ENCODE peak calls at places on chromosome 15, in eight cellular contexts. One of them, this sample, is unnamed.

GRCh38 chr15:32979710-32980109 is 214.8 kb downstream of the FMN1 start:
- DNase-seq in RPMI7951: peak
- DNase-seq in fibroblast of lung: peak
- DNase-seq in natural killer cell: no peak
- DNase-seq in KBM-7: no peak
- DNase-seq in SHP77 treated with DMSO at 0.1 percent for 48 hours: no peak
- DNase-seq in lung microvascular endothelial cell: peak
- DNase-seq in GM18507: no peak
- DNase-seq in this sample: no peak

GRCh38 chr15:34609658-34610057 is 26.2 kb upstream of the GOLGA8B start:
- DNase-seq in RPMI7951: no peak
- DNase-seq in fibroblast of lung: no peak
- DNase-seq in natural killer cell: no peak
- DNase-seq in KBM-7: peak
- DNase-seq in SHP77 treated with DMSO at 0.1 percent for 48 hours: no peak
- DNase-seq in lung microvascular endothelial cell: peak
- DNase-seq in GM18507: no peak
- DNase-seq in this sample: no peak

GRCh38 chr15:58442122-58442521 is 10.3 kb downstream of the LIPC start:
- DNase-seq in RPMI7951: peak
- DNase-seq in fibroblast of lung: no peak
- DNase-seq in natural killer cell: no peak
- DNase-seq in KBM-7: no peak
- DNase-seq in SHP77 treated with DMSO at 0.1 percent for 48 hours: no peak
- DNase-seq in lung microvascular endothelial cell: no peak
- DNase-seq in GM18507: no peak
- DNase-seq in this sample: no peak

GRCh38 chr15:89876736-89877135 is 17.1 kb downstream of the AP3S2 start:
- DNase-seq in RPMI7951: no peak
- DNase-seq in fibroblast of lung: no peak
- DNase-seq in natural killer cell: no peak
- DNase-seq in KBM-7: no peak
- DNase-seq in SHP77 treated with DMSO at 0.1 percent for 48 hours: no peak
- DNase-seq in lung microvascular endothelial cell: no peak
- DNase-seq in GM18507: no peak
- DNase-seq in this sample: no peak

GRCh38 chr15:85333132-85333831 is 47.1 kb upstream of the AKAP13 start:
- DNase-seq in RPMI7951: peak
- DNase-seq in fibroblast of lung: peak
- DNase-seq in natural killer cell: no peak
- DNase-seq in KBM-7: no peak
- DNase-seq in SHP77 treated with DMSO at 0.1 percent for 48 hours: no peak
- DNase-seq in lung microvascular endothelial cell: no peak
- DNase-seq in GM18507: no peak
- DNase-seq in this sample: no peak

GRCh38 chr15:101137312-101137940 is 114.4 kb downstream of the CHSY1 start:
- DNase-seq in RPMI7951: no peak
- DNase-seq in fibroblast of lung: no peak
- DNase-seq in natural killer cell: no peak
- DNase-seq in KBM-7: peak
- DNase-seq in SHP77 treated with DMSO at 0.1 percent for 48 hours: no peak
- DNase-seq in lung microvascular endothelial cell: no peak
- DNase-seq in GM18507: no peak
- DNase-seq in this sample: no peak

GRCh38 chr15:56734013-56734625 is 810 bp upstream of the ZNF280D start:
- DNase-seq in RPMI7951: peak
- DNase-seq in fibroblast of lung: no peak
- DNase-seq in natural killer cell: no peak
- DNase-seq in KBM-7: no peak
- DNase-seq in SHP77 treated with DMSO at 0.1 percent for 48 hours: no peak
- DNase-seq in lung microvascular endothelial cell: no peak
- DNase-seq in GM18507: no peak
- DNase-seq in this sample: no peak

GRCh38 chr15:54808321-54808720 is 388.4 kb downstream of the RSL24D1 start:
- DNase-seq in RPMI7951: no peak
- DNase-seq in fibroblast of lung: no peak
- DNase-seq in natural killer cell: no peak
- DNase-seq in KBM-7: no peak
- DNase-seq in SHP77 treated with DMSO at 0.1 percent for 48 hours: no peak
- DNase-seq in lung microvascular endothelial cell: no peak
- DNase-seq in GM18507: no peak
- DNase-seq in this sample: no peak

GRCh38 chr15:44033894-44034293 is 161.2 kb downstream of the FRMD5 start:
- DNase-seq in RPMI7951: peak
- DNase-seq in fibroblast of lung: peak
- DNase-seq in natural killer cell: no peak
- DNase-seq in KBM-7: no peak
- DNase-seq in SHP77 treated with DMSO at 0.1 percent for 48 hours: no peak
- DNase-seq in lung microvascular endothelial cell: peak
- DNase-seq in GM18507: no peak
- DNase-seq in this sample: no peak

GRCh38 chr15:100057281-100057680 is 284.5 kb downstream of the ADAMTS17 start:
- DNase-seq in RPMI7951: no peak
- DNase-seq in fibroblast of lung: no peak
- DNase-seq in natural killer cell: no peak
- DNase-seq in KBM-7: no peak
- DNase-seq in SHP77 treated with DMSO at 0.1 percent for 48 hours: no peak
- DNase-seq in lung microvascular endothelial cell: no peak
- DNase-seq in GM18507: no peak
- DNase-seq in this sample: no peak

GRCh38 chr15:39367591-39367990 is 213.3 kb upstream of the THBS1 start:
- DNase-seq in RPMI7951: no peak
- DNase-seq in fibroblast of lung: peak
- DNase-seq in natural killer cell: no peak
- DNase-seq in KBM-7: no peak
- DNase-seq in SHP77 treated with DMSO at 0.1 percent for 48 hours: no peak
- DNase-seq in lung microvascular endothelial cell: no peak
- DNase-seq in GM18507: no peak
- DNase-seq in this sample: no peak

GRCh38 chr15:83694030-83694429 is 40.1 kb downstream of the ADAMTSL3 start:
- DNase-seq in RPMI7951: peak
- DNase-seq in fibroblast of lung: peak
- DNase-seq in natural killer cell: no peak
- DNase-seq in KBM-7: no peak
- DNase-seq in SHP77 treated with DMSO at 0.1 percent for 48 hours: no peak
- DNase-seq in lung microvascular endothelial cell: no peak
- DNase-seq in GM18507: no peak
- DNase-seq in this sample: no peak

GRCh38 chr15:66128116-66128715 is 125.3 kb downstream of the MEGF11 start:
- DNase-seq in RPMI7951: no peak
- DNase-seq in fibroblast of lung: no peak
- DNase-seq in natural killer cell: no peak
- DNase-seq in KBM-7: no peak
- DNase-seq in SHP77 treated with DMSO at 0.1 percent for 48 hours: no peak
- DNase-seq in lung microvascular endothelial cell: no peak
- DNase-seq in GM18507: no peak
- DNase-seq in this sample: no peak

GRCh38 chr15:94546838-94547237 is 315.5 kb downstream of the MCTP2 start:
- DNase-seq in RPMI7951: no peak
- DNase-seq in fibroblast of lung: no peak
- DNase-seq in natural killer cell: no peak
- DNase-seq in KBM-7: no peak
- DNase-seq in SHP77 treated with DMSO at 0.1 percent for 48 hours: no peak
- DNase-seq in lung microvascular endothelial cell: no peak
- DNase-seq in GM18507: no peak
- DNase-seq in this sample: no peak

GRCh38 chr15:55915221-55915620 is 78.2 kb downstream of the NEDD4 start:
- DNase-seq in RPMI7951: no peak
- DNase-seq in fibroblast of lung: peak
- DNase-seq in natural killer cell: no peak
- DNase-seq in KBM-7: no peak
- DNase-seq in SHP77 treated with DMSO at 0.1 percent for 48 hours: no peak
- DNase-seq in lung microvascular endothelial cell: peak
- DNase-seq in GM18507: no peak
- DNase-seq in this sample: no peak

GRCh38 chr15:101017935-101018849 is 99.0 kb downstream of the LRRK1 start:
- DNase-seq in RPMI7951: no peak
- DNase-seq in fibroblast of lung: no peak
- DNase-seq in natural killer cell: no peak
- DNase-seq in KBM-7: peak
- DNase-seq in SHP77 treated with DMSO at 0.1 percent for 48 hours: no peak
- DNase-seq in lung microvascular endothelial cell: peak
- DNase-seq in GM18507: no peak
- DNase-seq in this sample: no peak

GRCh38 chr15:70509282-70510272 is 253.8 kb downstream of the UACA start:
- DNase-seq in RPMI7951: no peak
- DNase-seq in fibroblast of lung: no peak
- DNase-seq in natural killer cell: no peak
- DNase-seq in KBM-7: peak
- DNase-seq in SHP77 treated with DMSO at 0.1 percent for 48 hours: no peak
- DNase-seq in lung microvascular endothelial cell: no peak
- DNase-seq in GM18507: no peak
- DNase-seq in this sample: no peak

GRCh38 chr15:101044625-101045235 is 125.6 kb downstream of the LRRK1 start:
- DNase-seq in RPMI7951: no peak
- DNase-seq in fibroblast of lung: no peak
- DNase-seq in natural killer cell: no peak
- DNase-seq in KBM-7: no peak
- DNase-seq in SHP77 treated with DMSO at 0.1 percent for 48 hours: no peak
- DNase-seq in lung microvascular endothelial cell: no peak
- DNase-seq in GM18507: no peak
- DNase-seq in this sample: no peak

GRCh38 chr15:31326729-31327673 is at the start of gene KLF13:
- DNase-seq in RPMI7951: no peak
- DNase-seq in fibroblast of lung: peak
- DNase-seq in natural killer cell: no peak
- DNase-seq in KBM-7: no peak
- DNase-seq in SHP77 treated with DMSO at 0.1 percent for 48 hours: no peak
- DNase-seq in lung microvascular endothelial cell: peak
- DNase-seq in GM18507: no peak
- DNase-seq in this sample: no peak